ENCODE peak calls at places on chromosomes 11 and 22, in six cellular contexts. One of them, this sample, is unnamed.

GRCh38 chr11:1139441-1140066 is 18.2 kb upstream of the MUC5AC start:
- DNase-seq in PC-3: no peak
- DNase-seq in GM23248: no peak
- DNase-seq in neural progenitor cell: no peak
- DNase-seq in hepatocyte: no peak
- DNase-seq in GM23338: no peak
- DNase-seq in this sample: no peak

GRCh38 chr11:71474141-71474770 is 21.3 kb downstream of the NADSYN1 start:
- DNase-seq in GM23338: no peak
- DNase-seq in neural progenitor cell: no peak
- DNase-seq in hepatocyte: no peak
- DNase-seq in GM23248: no peak
- DNase-seq in PC-3: no peak
- DNase-seq in this sample: no peak

GRCh38 chr11:118689503-118689851 is 10.0 kb upstream of the TREH start:
- DNase-seq in GM23248: no peak
- DNase-seq in neural progenitor cell: no peak
- DNase-seq in GM23338: no peak
- DNase-seq in PC-3: no peak
- DNase-seq in hepatocyte: no peak
- DNase-seq in this sample: no peak

GRCh38 chr11:2383823-2384722 is 7.0 kb downstream of the CD81 start:
- DNase-seq in GM23338: peak; percentile 69
- DNase-seq in PC-3: no peak
- DNase-seq in neural progenitor cell: no peak
- DNase-seq in hepatocyte: no peak
- DNase-seq in GM23248: peak; percentile 39
- DNase-seq in this sample: no peak

GRCh38 chr22:17972385-17973181 is 51.8 kb downstream of the MICAL3 start:
- DNase-seq in neural progenitor cell: peak; percentile 32
- DNase-seq in GM23338: peak; percentile 76
- DNase-seq in PC-3: peak; percentile 61
- DNase-seq in hepatocyte: no peak
- DNase-seq in GM23248: peak; percentile 81
- DNase-seq in this sample: no peak

GRCh38 chr22:30665266-30665665 is 2.4 kb downstream of the DUSP18 start:
- DNase-seq in GM23248: no peak
- DNase-seq in neural progenitor cell: no peak
- DNase-seq in GM23338: no peak
- DNase-seq in hepatocyte: no peak
- DNase-seq in PC-3: no peak
- DNase-seq in this sample: no peak

GRCh38 chr22:20519558-20519957 is 12.1 kb downstream of the MED15 start:
- DNase-seq in hepatocyte: no peak
- DNase-seq in GM23338: no peak
- DNase-seq in GM23248: no peak
- DNase-seq in neural progenitor cell: no peak
- DNase-seq in PC-3: no peak
- DNase-seq in this sample: no peak

GRCh38 chr11:70503201-70503877 is 105.0 kb downstream of the CTTN start:
- DNase-seq in hepatocyte: no peak
- DNase-seq in GM23248: no peak
- DNase-seq in PC-3: no peak
- DNase-seq in GM23338: no peak
- DNase-seq in neural progenitor cell: peak; percentile 54
- DNase-seq in this sample: no peak

GRCh38 chr11:67285541-67286498 is 3.3 kb upstream of the ANKRD13D start:
- DNase-seq in hepatocyte: no peak
- DNase-seq in GM23338: no peak
- DNase-seq in PC-3: no peak
- DNase-seq in neural progenitor cell: no peak
- DNase-seq in GM23248: no peak
- DNase-seq in this sample: no peak

GRCh38 chr22:38184788-38185187 is 3.2 kb upstream of the PLA2G6 start:
- DNase-seq in GM23338: no peak
- DNase-seq in hepatocyte: no peak
- DNase-seq in GM23248: no peak
- DNase-seq in neural progenitor cell: peak; percentile 37
- DNase-seq in PC-3: no peak
- DNase-seq in this sample: no peak

DNA sequence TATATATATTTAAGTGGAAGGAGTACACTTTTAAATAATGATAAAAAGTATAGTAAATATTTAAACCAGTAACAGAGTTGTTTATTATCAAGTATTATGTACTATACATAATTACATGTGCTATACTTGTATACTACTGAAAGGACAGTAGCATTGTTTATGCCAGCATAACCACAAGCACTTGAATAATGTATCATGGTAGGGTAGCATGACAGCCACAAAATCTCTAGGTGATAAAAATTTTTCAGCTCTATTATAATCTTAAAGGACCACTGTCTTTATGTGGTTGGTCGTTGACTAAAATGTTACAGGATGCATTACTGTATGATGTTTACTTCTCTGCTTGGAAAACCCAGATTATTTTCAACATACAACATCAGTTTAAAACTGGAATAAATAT is 349.2 kb downstream of the CASP12 start:
- DNase-seq in PC-3: no peak
- DNase-seq in GM23248: no peak
- DNase-seq in hepatocyte: no peak
- DNase-seq in GM23338: no peak
- DNase-seq in neural progenitor cell: no peak
- DNase-seq in this sample: no peak
- TF ChIP-seq EZH2phosphoT487 in PC-3: no peak
- TF ChIP-seq EZH2phosphoT487 in GM23248: no peak
- TF ChIP-seq EZH2phosphoT487 in hepatocyte: no peak
- TF ChIP-seq EZH2phosphoT487 in GM23338: no peak
- TF ChIP-seq EZH2phosphoT487 in neural progenitor cell: no peak
- TF ChIP-seq EZH2phosphoT487 in this sample: no peak

DNA sequence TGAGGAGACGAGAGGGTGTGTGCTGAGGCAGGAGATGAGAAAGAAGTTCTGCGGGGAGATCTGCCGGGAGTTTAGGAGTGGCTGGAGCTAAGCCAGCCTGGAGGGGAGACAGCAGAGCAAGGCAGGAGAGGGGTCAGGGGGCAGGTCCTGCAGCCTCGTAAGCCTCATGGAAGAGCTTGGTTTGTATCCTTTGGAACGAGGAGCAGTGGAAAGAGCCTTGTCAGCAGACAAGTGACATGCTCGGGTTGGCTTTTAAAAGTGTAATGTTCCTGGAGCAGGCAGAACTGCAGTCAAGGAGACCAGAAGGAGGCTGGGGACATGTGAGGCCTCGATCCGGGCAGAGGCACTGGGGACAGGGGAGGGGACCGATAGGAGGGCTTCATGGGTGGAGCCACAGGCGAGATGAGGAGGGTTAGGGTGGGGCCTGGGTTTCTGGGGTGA is 21.4 kb upstream of the TUB start:
- DNase-seq in neural progenitor cell: no peak
- DNase-seq in hepatocyte: no peak
- DNase-seq in GM23248: no peak
- DNase-seq in GM23338: no peak
- DNase-seq in PC-3: no peak
- DNase-seq in this sample: no peak
- H2AFZ ChIP-seq in neural progenitor cell: peak overlapping the region; percentile 39
- H2AFZ ChIP-seq in hepatocyte: no peak overlapping the region
- H2AFZ ChIP-seq in GM23248: no peak overlapping the region
- H2AFZ ChIP-seq in GM23338: peak overlapping the region; percentile 81
- H2AFZ ChIP-seq in PC-3: no peak overlapping the region
- H2AFZ ChIP-seq in this sample: no peak overlapping the region

GRCh38 chr22:28229566-28230483 is 310.8 kb upstream of the PITPNB start:
- DNase-seq in neural progenitor cell: no peak
- DNase-seq in hepatocyte: no peak
- DNase-seq in GM23338: no peak
- DNase-seq in PC-3: no peak
- DNase-seq in GM23248: peak; percentile 89
- DNase-seq in this sample: no peak
- H3K4me2 ChIP-seq in neural progenitor cell: no peak overlapping the region
- H3K4me2 ChIP-seq in hepatocyte: no peak overlapping the region
- H3K4me2 ChIP-seq in GM23338: no peak overlapping the region
- H3K4me2 ChIP-seq in PC-3: no peak overlapping the region
- H3K4me2 ChIP-seq in GM23248: peak overlapping the region; percentile 87
- H3K4me2 ChIP-seq in this sample: no peak overlapping the region

GRCh38 chr11:11034476-11034875 is 176.6 kb upstream of the ZBED5 start:
- DNase-seq in GM23248: no peak
- DNase-seq in neural progenitor cell: no peak
- DNase-seq in hepatocyte: no peak
- DNase-seq in GM23338: no peak
- DNase-seq in PC-3: no peak
- DNase-seq in this sample: no peak

GRCh38 chr11:11035331-11035730 is 177.5 kb upstream of the ZBED5 start:
- DNase-seq in GM23338: peak; percentile 7
- DNase-seq in PC-3: no peak
- DNase-seq in GM23248: peak; percentile 12
- DNase-seq in neural progenitor cell: no peak
- DNase-seq in hepatocyte: no peak
- DNase-seq in this sample: no peak

GRCh38 chr11:11038339-11039248 is 180.7 kb upstream of the ZBED5 start:
- DNase-seq in GM23248: no peak
- DNase-seq in hepatocyte: no peak
- DNase-seq in PC-3: no peak
- DNase-seq in GM23338: no peak
- DNase-seq in neural progenitor cell: peak; percentile 18
- DNase-seq in this sample: no peak

GRCh38 chr11:11037162-11037732 is 179.4 kb upstream of the ZBED5 start:
- DNase-seq in GM23248: no peak
- DNase-seq in PC-3: no peak
- DNase-seq in GM23338: no peak
- DNase-seq in hepatocyte: no peak
- DNase-seq in neural progenitor cell: no peak
- DNase-seq in this sample: no peak

GRCh38 chr11:11036185-11037161 is 178.6 kb upstream of the ZBED5 start:
- DNase-seq in GM23338: peak; percentile 94
- DNase-seq in PC-3: peak; percentile 66
- DNase-seq in GM23248: peak; percentile 77
- DNase-seq in hepatocyte: peak; percentile 91
- DNase-seq in neural progenitor cell: peak; percentile 86
- DNase-seq in this sample: peak; percentile 82
- TF ChIP-seq EZH2phosphoT487 in GM23338: no peak
- TF ChIP-seq EZH2phosphoT487 in PC-3: no peak
- TF ChIP-seq EZH2phosphoT487 in GM23248: no peak
- TF ChIP-seq EZH2phosphoT487 in hepatocyte: no peak
- TF ChIP-seq EZH2phosphoT487 in neural progenitor cell: no peak
- TF ChIP-seq EZH2phosphoT487 in this sample: no peak

GRCh38 chr11:77470504-77470903 is 3.4 kb downstream of the PAK1 start:
- DNase-seq in hepatocyte: no peak
- DNase-seq in GM23338: peak; percentile 74
- DNase-seq in PC-3: no peak
- DNase-seq in GM23248: no peak
- DNase-seq in neural progenitor cell: no peak
- DNase-seq in this sample: peak; percentile 68
- H2AFZ ChIP-seq in hepatocyte: no peak overlapping the region
- H2AFZ ChIP-seq in GM23338: no peak overlapping the region
- H2AFZ ChIP-seq in PC-3: no peak overlapping the region
- H2AFZ ChIP-seq in GM23248: no peak overlapping the region
- H2AFZ ChIP-seq in neural progenitor cell: peak overlapping the region; percentile 4
- H2AFZ ChIP-seq in this sample: peak overlapping the region; percentile 60